ENCODE peak calls at places on chromosomes 16 and 17, in four cellular contexts. P is transverse colon, I is mucosa of descending colon, L is HEK293T. O is an unnamed sample.

GRCh38 chr17:62650587-62650986 is 23.1 kb downstream of the MRC2 start:
- DNase-seq in P (no peak), I (no peak), L (no peak), O (no peak)

GRCh38 chr17:10316986-10317834 is 55.6 kb downstream of the MYH13 start:
- DNase-seq in P (peak; percentile 77), I (no peak), L (peak; percentile 57), O (no peak)

GRCh38 chr17:77610518-77610893 is 348.0 kb upstream of the TNRC6C start:
- DNase-seq in P (no peak), I (no peak), L (no peak), O (no peak)

GRCh38 chr16:88264641-88265285 is 118.0 kb upstream of the ZNF469 start:
- DNase-seq in P (peak; percentile 86), I (peak; percentile 89), L (no peak), O (no peak)

GRCh38 chr16:27225536-27226360 is 22.4 kb downstream of the KDM8 start:
- DNase-seq in P (peak; percentile 65), I (peak; percentile 53), L (no peak), O (no peak)

GRCh38 chr17:72414967-72415853 is 294.4 kb downstream of the SOX9 start:
- DNase-seq in P (no peak), I (no peak), L (no peak), O (no peak)

GRCh38 chr17:76134911-76135809 is 5.9 kb downstream of the FOXJ1 start:
- DNase-seq in P (no peak), I (no peak), L (no peak), O (peak; percentile 81)

GRCh38 chr16:11256657-11257130 is 690 bp upstream of the SOCS1 start:
- DNase-seq in P (peak; percentile 70), I (no peak), L (no peak), O (peak; percentile 75)

GRCh38 chr17:77796201-77796860 is 162.2 kb upstream of the TNRC6C start:
- DNase-seq in P (no peak), I (no peak), L (no peak), O (no peak)

GRCh38 chr17:2347805-2348685 is 10.7 kb downstream of the SGSM2 start:
- DNase-seq in P (peak; percentile 54), I (peak; percentile 48), L (peak; percentile 65), O (peak; percentile 70)

GRCh38 chr16:66420396-66420795 is 6.7 kb upstream of the BEAN1 start:
- DNase-seq in P (no peak), I (no peak), L (no peak), O (no peak)

GRCh38 chr16:2287916-2288547 is 20.1 kb upstream of the RNPS1 start:
- DNase-seq in P (no peak), I (no peak), L (no peak), O (no peak)

GRCh38 chr16:89131783-89132182 is 38.1 kb downstream of the ACSF3 start:
- DNase-seq in P (no peak), I (peak; percentile 40), L (no peak), O (no peak)

GRCh38 chr16:1548727-1549126 is 15.3 kb downstream of the TMEM204 start:
- DNase-seq in P (no peak), I (no peak), L (no peak), O (no peak)

O was measured in HAP-1.